ENCODE peak calls at places on chromosomes 2 and 18, in four cellular contexts. I is T-helper 2 cell treated with Interferon-gamma antibody and Interleukin-4, amounts not matched to agents 5 μg/mL and 100 μg/mL, for 36 hours; M is cardiac fibroblast; F is HuH-7.5. Q is an unnamed sample.

GRCh38 chr2:145230546-145230945 is 710.6 kb upstream of the ZEB2 start:
- DNase-seq in I (no peak), M (no peak), F (no peak), Q (no peak)

GRCh38 chr2:229519655-229520054 is 194.7 kb downstream of the DNER start:
- DNase-seq in I (no peak), M (no peak), F (no peak), Q (no peak)

GRCh38 chr18:32974421-32975165 is 201.8 kb upstream of the KLHL14 start:
- DNase-seq in I (no peak), M (no peak), F (no peak), Q (no peak)

GRCh38 chr18:70292628-70293027 is 3.8 kb downstream of the SOCS6 start:
- DNase-seq in I (no peak), M (no peak), F (no peak), Q (no peak)

GRCh38 chr2:103785432-103785831 is 1023.6 kb downstream of the TMEM182 start:
- DNase-seq in I (no peak), M (no peak), F (no peak), Q (no peak)

GRCh38 chr2:23418490-23418911 is 33.5 kb downstream of the KLHL29 start:
- DNase-seq in I (no peak), M (peak), F (no peak), Q (no peak)

GRCh38 chr18:4878480-4878879 is 318.6 kb downstream of the AKAIN1 start:
- DNase-seq in I (no peak), M (no peak), F (no peak), Q (no peak)

GRCh38 chr2:205650450-205650849 is 31.9 kb upstream of the NRP2 start:
- DNase-seq in I (no peak), M (peak), F (no peak), Q (no peak)

GRCh38 chr2:74507926-74508520 is 528 bp upstream of the PCGF1 start:
- DNase-seq in I (no peak), M (peak), F (no peak), Q (no peak)

Q was measured in central memory CD4-positive, alpha-beta T cell.